ENCODE peak calls at places on chromosomes 12 and 14, in five cellular contexts. J, H, A, I and K are unnamed samples.

GRCh38 chr12:12745576-12746211 is 28.5 kb downstream of the CDKN1B start:
- DNase-seq in H (no peak), I (no peak), J (no peak), A (no peak), K (peak)

GRCh38 chr14:104433401-104434213 is 146.0 kb upstream of the C14orf180 start:
- DNase-seq in I (peak), J (no peak), A (no peak), H (peak), K (peak)

GRCh38 chr12:85843606-85844325 is 7.6 kb upstream of the RASSF9 start:
- DNase-seq in A (no peak), I (peak), H (no peak), J (no peak), K (no peak)

GRCh38 chr14:73227812-73228781 is 9.2 kb upstream of the PAPLN start:
- DNase-seq in A (peak), J (peak), H (peak), I (peak), K (no peak)

GRCh38 chr14:83463500-83464098 is 1929.9 kb upstream of the SEL1L start:
- DNase-seq in A (peak), J (peak), I (no peak), H (no peak), K (no peak)

GRCh38 chr12:1919284-1919683 is 832 bp upstream of the CACNA2D4 start:
- DNase-seq in J (no peak), H (no peak), I (no peak), A (no peak), K (no peak)

GRCh38 chr12:46660276-46660675 is 165.5 kb downstream of the SLC38A4 start:
- DNase-seq in J (peak), A (no peak), H (no peak), I (no peak), K (no peak)

GRCh38 chr12:132161046-132161781 is 17.0 kb downstream of the NOC4L start:
- DNase-seq in H (no peak), A (no peak), J (no peak), I (no peak), K (no peak)

GRCh38 chr14:94367347-94367746 is 21.1 kb downstream of the SERPINA1 start:
- DNase-seq in H (peak), J (no peak), I (no peak), A (no peak), K (no peak)

GRCh38 chr14:90293766-90294471 is 37.6 kb downstream of the PSMC1 start:
- DNase-seq in A (no peak), J (peak), H (no peak), I (no peak), K (no peak)

GRCh38 chr14:90295870-90296516 is 35.7 kb downstream of the NRDE2 start:
- DNase-seq in J (no peak), H (no peak), A (no peak), I (no peak), K (no peak)

GRCh38 chr14:90298230-90298629 is 33.5 kb downstream of the NRDE2 start:
- DNase-seq in J (no peak), A (no peak), H (no peak), I (no peak), K (no peak)

GRCh38 chr14:90291699-90292098 is 35.3 kb downstream of the PSMC1 start:
- DNase-seq in I (no peak), J (no peak), A (no peak), H (no peak), K (no peak)

DNA sequence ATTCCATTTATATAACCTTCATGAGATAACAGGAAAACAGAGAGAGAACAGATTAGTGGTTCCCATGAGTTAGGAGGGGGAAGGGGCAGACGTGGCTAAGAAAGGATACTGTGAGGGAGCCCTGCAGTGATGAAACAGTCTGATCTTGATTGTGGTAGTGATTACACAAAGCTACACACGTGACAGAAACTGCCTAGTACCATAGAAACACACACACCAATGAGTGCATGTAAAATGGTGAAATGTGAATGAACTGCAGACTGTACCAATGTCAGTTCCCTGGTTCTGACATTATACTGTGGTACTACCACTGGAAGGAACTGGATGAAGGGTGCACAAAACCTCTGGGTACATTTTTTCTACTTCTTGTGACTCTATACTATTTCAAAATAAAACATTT is 36.9 kb downstream of the NRDE2 start:
- DNase-seq in J (no peak), I (no peak), H (no peak), A (no peak), K (no peak)
- TF ChIP-seq CTCF in J (no peak), I (no peak), H (no peak), A (no peak), K (no peak)

DNA sequence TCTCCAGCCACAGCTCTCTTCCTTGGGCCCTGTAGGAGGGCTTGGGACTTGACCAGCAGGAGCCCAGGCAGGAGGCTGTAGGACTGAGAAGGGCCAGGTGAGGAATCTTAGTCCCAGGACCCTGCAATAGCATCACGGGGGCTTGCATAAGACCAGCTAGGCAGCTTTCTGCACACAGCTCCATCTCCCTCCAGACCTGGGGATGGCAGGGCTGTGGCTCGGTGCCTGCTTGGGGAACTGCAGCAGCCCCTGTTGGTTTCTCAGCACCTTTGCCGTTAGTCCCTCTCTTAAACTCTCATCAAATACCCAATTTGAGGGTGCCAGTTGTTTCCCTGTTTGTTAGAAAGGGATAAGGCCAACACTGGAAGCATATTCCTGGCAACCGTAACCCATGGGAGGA is 14.3 kb downstream of the DIO3 start:
- DNase-seq in J (no peak), A (no peak), I (peak), H (no peak), K (no peak)
- TF ChIP-seq CTCF in J (no peak), A (no peak), I (no peak), H (no peak), K (no peak)

DNA sequence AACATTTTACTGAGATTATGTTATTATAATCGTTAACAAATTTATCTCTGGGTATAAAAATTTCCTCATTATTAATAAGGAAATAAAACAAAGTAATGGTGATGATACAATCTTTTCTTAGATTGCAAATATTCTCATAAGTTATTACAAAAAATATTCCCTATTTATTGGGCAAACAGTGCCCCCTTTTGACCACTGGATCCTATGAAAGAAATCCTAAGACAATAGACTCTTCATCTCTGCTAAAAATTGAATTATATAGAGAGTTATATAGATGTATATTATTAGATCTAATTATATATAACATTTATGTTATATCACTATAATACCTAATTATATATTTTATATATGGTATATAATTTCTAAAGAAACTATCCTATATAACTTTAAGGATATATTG is 94.2 kb upstream of the FGD4 start:
- DNase-seq in I (no peak), H (no peak), J (peak), A (no peak), K (no peak)
- TF ChIP-seq CTCF in I (peak), H (no peak), J (peak), A (peak), K (no peak)

GRCh38 chr14:96297000-96297399 is 41.0 kb downstream of the BDKRB1 start:
- DNase-seq in H (no peak), I (no peak), J (no peak), A (no peak), K (no peak)
- TF ChIP-seq CTCF in H (no peak), I (peak), J (peak), A (peak), K (peak)

GRCh38 chr12:42342028-42342427 is 16.1 kb downstream of the PPHLN1 start:
- DNase-seq in I (no peak), H (no peak), J (no peak), A (no peak), K (no peak)
- TF ChIP-seq CTCF in I (no peak), H (no peak), J (no peak), A (no peak), K (no peak)

GRCh38 chr12:124560519-124560918 is 6.9 kb downstream of the NCOR2 start:
- DNase-seq in H (no peak), I (no peak), A (no peak), J (no peak), K (no peak)
- TF ChIP-seq CTCF in H (no peak), I (no peak), A (no peak), J (no peak), K (no peak)

GRCh38 chr14:38737657-38738056 is 365.4 kb downstream of the SEC23A start:
- DNase-seq in H (no peak), I (no peak), J (no peak), A (no peak), K (no peak)
- TF ChIP-seq CTCF in H (no peak), I (no peak), J (no peak), A (no peak), K (no peak)

GRCh38 chr14:80448267-80448666 is 237.0 kb upstream of the DIO2 start:
- DNase-seq in A (no peak), H (no peak), J (no peak), I (no peak), K (no peak)

GRCh38 chr14:80447396-80447795 is 236.1 kb upstream of the DIO2 start:
- DNase-seq in A (no peak), H (no peak), I (no peak), J (no peak), K (no peak)

GRCh38 chr14:80445605-80446004 is 234.3 kb upstream of the DIO2 start:
- DNase-seq in J (no peak), A (no peak), H (no peak), I (no peak), K (no peak)

GRCh38 chr14:80446356-80446755 is 235.1 kb upstream of the DIO2 start:
- DNase-seq in I (no peak), A (no peak), H (no peak), J (peak), K (no peak)
- TF ChIP-seq CTCF in I (no peak), A (no peak), H (no peak), J (no peak), K (no peak)